ENCODE peak calls at places on chromosomes 4 and X, in five cellular contexts. M is heart left ventricle; N is IMR-90; I is CD8-positive, alpha-beta memory T cell; H is tibial artery. X is an unnamed sample.

GRCh38 chr4:20626326-20626725 is 73.9 kb upstream of the PACRGL start:
- DNase-seq in M (no peak), H (no peak), I (no peak), N (no peak), X (no peak)

GRCh38 chr4:76803522-76803921 is 94.4 kb downstream of the SOWAHB start:
- DNase-seq in M (no peak), I (no peak), N (peak; percentile 92), H (no peak), X (no peak)

GRCh38 chr4:79678472-79679202 is 270.6 kb upstream of the GK2 start:
- DNase-seq in H (no peak), N (peak; percentile 25), I (no peak), M (no peak), X (no peak)

GRCh38 chrX:13658602-13659001 is 5.7 kb downstream of the TCEANC start:
- DNase-seq in M (no peak), H (no peak), I (no peak), N (peak; percentile 73), X (no peak)

GRCh38 chr4:53601251-53601764 is 10.0 kb upstream of the LNX1 start:
- DNase-seq in M (no peak), N (no peak), I (no peak), H (no peak), X (no peak)

GRCh38 chr4:7067147-7067522 is 729 bp downstream of the GRPEL1 start:
- DNase-seq in H (peak; percentile 40), I (no peak), M (no peak), N (no peak), X (peak; percentile 70)

GRCh38 chrX:100980608-100981497 is 11.3 kb downstream of the ARL13A start:
- DNase-seq in M (peak; percentile 46), I (no peak), H (peak; percentile 44), N (peak; percentile 81), X (no peak)

GRCh38 chr4:157389751-157390150 is 169.2 kb downstream of the GRIA2 start:
- DNase-seq in M (no peak), I (no peak), H (no peak), N (no peak), X (no peak)

GRCh38 chr4:40550900-40551546 is 78.6 kb downstream of the RBM47 start:
- DNase-seq in N (peak; percentile 52), M (no peak), I (no peak), H (no peak), X (no peak)

GRCh38 chrX:136587532-136587931 is 55.5 kb downstream of the VGLL1 start:
- DNase-seq in N (no peak), M (no peak), I (no peak), H (no peak), X (no peak)

GRCh38 chr4:184503869-184504300 is 29.5 kb upstream of the IRF2 start:
- DNase-seq in I (no peak), N (peak; percentile 20), H (no peak), M (no peak), X (no peak)

GRCh38 chrX:44071847-44072545 is 98.8 kb upstream of the NDP start:
- DNase-seq in H (no peak), M (no peak), I (no peak), N (peak; percentile 55), X (no peak)

GRCh38 chrX:74187211-74187610 is 116.8 kb upstream of the ZCCHC13 start:
- DNase-seq in M (no peak), I (no peak), N (peak; percentile 50), H (no peak), X (no peak)

GRCh38 chrX:78168065-78168464 is 28.6 kb upstream of the TAF9B start:
- DNase-seq in M (no peak), N (no peak), H (no peak), I (no peak), X (no peak)

GRCh38 chr4:159145318-159146006 is 42.6 kb downstream of the RAPGEF2 start:
- DNase-seq in H (no peak), N (no peak), M (no peak), I (no peak), X (no peak)

GRCh38 chr4:156779046-156779445 is 192.6 kb downstream of the PDGFC start:
- DNase-seq in I (no peak), N (peak; percentile 59), H (no peak), M (no peak), X (no peak)

GRCh38 chr4:123233409-123233808 is 163.2 kb upstream of the SPRY1 start:
- DNase-seq in N (peak; percentile 3), I (no peak), H (no peak), M (no peak), X (no peak)

GRCh38 chr4:87574996-87575395 is 33.3 kb upstream of the DSPP start:
- DNase-seq in I (no peak), M (no peak), N (no peak), H (no peak), X (no peak)

GRCh38 chr4:151204925-151205524 is 71.9 kb upstream of the PRSS48 start:
- DNase-seq in M (no peak), I (no peak), H (no peak), N (no peak), X (no peak)

GRCh38 chr4:180828455-180829018 is 1414.7 kb upstream of the TENM3 start:
- DNase-seq in H (no peak), M (no peak), I (no peak), N (peak; percentile 83), X (no peak)

DNA sequence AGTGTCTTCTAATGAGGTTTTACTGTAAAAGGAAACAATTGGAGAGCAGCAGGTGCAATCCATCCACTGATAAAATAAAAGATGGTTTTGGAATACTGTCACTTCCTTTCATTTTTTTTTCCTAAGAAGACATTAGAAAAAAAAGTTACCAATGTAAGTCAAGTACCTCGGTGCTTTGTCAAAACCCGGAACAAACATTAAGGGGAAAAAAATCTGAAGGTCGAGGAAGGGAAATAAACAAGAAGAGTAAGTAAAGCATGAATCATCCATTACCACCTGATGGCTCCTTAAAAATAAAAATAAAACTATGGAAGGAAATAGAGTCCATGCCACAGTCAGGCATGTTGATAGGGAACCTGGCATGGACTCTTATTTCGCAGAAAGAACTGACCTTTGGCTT is 15.3 kb upstream of the XPNPEP2 start:
- DNase-seq in I (no peak), H (no peak), N (no peak), M (no peak), X (no peak)
- H3K4me1 ChIP-seq in I (peaks cover 12% of the 10 kb centered on the region), H (no peaks in the 10 kb centered on the region), N (no peaks in the 10 kb centered on the region), M (no peaks in the 10 kb centered on the region), X (no peaks in the 10 kb centered on the region)

GRCh38 chr4:651884-652642 is 22.0 kb downstream of the ATP5ME start:
- DNase-seq in I (no peak), M (peak; percentile 7), H (no peak), N (no peak), X (no peak)
- H3K9me3 ChIP-seq in I (no peaks in the 10 kb centered on the region), M (no peaks in the 10 kb centered on the region), H (no peaks in the 10 kb centered on the region), N (peaks cover 10% of the 10 kb centered on the region), X (no peaks in the 10 kb centered on the region)

GRCh38 chr4:15913631-15913970 is 24.9 kb downstream of the FGFBP1 start:
- DNase-seq in M (no peak), I (no peak), N (peak; percentile 97), H (no peak), X (no peak)

GRCh38 chr4:15912236-15912635 is 26.3 kb downstream of the FGFBP1 start:
- DNase-seq in N (no peak), M (no peak), I (no peak), H (no peak), X (no peak)

GRCh38 chr4:15912961-15913630 is 25.4 kb downstream of the FGFBP1 start:
- DNase-seq in I (no peak), N (peak; percentile 33), M (no peak), H (no peak), X (no peak)

GRCh38 chr4:15914291-15914690 is 24.2 kb downstream of the FGFBP1 start:
- DNase-seq in H (no peak), N (peak; percentile 54), M (no peak), I (no peak), X (no peak)

DNA sequence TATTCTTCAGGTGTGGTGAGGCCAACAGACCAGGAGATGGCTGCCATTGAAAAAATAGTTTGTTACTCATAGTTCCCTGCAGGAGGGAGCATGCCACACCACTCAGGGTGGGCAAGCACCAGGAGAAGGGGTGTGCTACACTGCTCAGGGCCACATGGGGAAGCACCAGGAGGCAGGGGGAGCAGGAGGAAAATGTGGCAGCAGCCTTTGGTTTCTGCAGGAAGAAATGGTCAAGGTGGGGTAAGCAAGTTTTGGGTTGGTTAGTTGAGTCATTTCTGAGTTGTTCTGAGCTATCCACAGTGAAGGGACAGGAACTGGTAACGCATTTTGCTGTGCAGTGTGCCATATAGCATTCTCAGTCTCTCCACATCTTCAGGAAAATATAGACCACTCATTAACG is 23.8 kb downstream of the FGFBP1 start:
- DNase-seq in M (no peak), H (no peak), I (no peak), N (no peak), X (no peak)
- H3K4me1 ChIP-seq in M (no peaks in the 10 kb centered on the region), H (no peaks in the 10 kb centered on the region), I (no peaks in the 10 kb centered on the region), N (peaks cover 7% of the 10 kb centered on the region), X (no peaks in the 10 kb centered on the region)

GRCh38 chr4:133996431-133997121 is 205.0 kb downstream of the PABPC4L start:
- DNase-seq in I (no peak), M (no peak), H (no peak), N (no peak), X (no peak)
- H3K9me3 ChIP-seq in I (no peaks in the 10 kb centered on the region), M (no peaks in the 10 kb centered on the region), H (no peaks in the 10 kb centered on the region), N (no peaks in the 10 kb centered on the region), X (no peaks in the 10 kb centered on the region)

DNA sequence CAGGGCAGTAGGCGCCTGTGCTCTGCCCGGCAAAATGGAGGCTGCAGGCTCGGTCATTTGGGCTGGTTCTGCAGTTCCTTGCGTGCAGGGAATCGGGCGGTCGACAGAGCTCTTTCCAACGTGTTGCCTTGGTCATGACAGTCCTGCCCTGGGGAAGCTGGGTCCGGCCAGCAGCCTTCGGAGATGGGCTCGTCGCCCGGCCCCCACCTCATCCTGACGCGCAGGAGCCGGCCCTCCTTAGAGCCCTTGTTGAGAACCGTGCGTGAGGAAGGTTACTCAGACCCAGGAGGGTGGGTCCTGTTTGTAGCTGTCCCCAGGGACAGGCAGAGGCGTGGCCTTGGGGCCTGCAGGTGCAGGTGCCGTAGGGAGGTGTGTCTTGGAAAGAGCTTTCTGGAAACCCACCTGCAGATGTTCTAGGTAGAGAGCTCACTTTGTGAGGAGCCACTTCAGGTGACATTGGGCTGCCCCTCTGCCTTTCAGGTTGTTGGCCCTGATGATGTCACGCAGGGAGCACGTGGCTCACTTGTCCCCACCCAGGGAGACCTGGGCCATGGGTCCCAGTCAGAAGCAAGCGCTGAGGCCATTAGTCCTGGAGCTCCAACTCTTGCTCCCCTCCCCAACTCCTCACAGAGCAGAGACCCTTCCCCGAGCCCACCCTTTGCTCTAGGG is 15.2 kb upstream of the HGFAC start:
- DNase-seq in H (no peak), N (no peak), M (no peak), I (no peak), X (no peak)
- H3K4me1 ChIP-seq in H (no peaks in the 10 kb centered on the region), N (no peaks in the 10 kb centered on the region), M (no peaks in the 10 kb centered on the region), I (no peaks in the 10 kb centered on the region), X (no peaks in the 10 kb centered on the region)

DNA sequence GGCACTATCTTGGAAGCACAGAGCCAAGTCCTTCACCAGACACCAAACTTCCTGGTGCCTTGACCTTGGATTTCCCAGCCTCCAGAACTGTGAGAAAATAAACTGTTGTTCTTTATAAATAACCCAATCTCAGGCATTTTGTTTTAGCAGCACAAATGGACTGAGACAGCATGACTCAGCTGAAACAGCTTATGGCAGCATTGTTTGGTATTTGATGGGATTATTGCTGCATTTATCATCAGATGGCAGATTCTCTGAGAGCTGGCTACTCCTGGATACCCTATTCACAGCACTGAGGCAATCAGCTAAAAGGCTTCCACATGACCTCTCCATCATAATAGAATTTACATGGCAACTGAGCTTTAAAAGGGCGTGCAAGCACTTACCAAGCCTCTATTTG is 623.1 kb upstream of the CPEB2 start:
- DNase-seq in N (no peak), M (no peak), I (no peak), H (no peak), X (no peak)
- H3K9me3 ChIP-seq in N (no peaks in the 10 kb centered on the region), M (no peaks in the 10 kb centered on the region), I (no peaks in the 10 kb centered on the region), H (no peaks in the 10 kb centered on the region), X (no peaks in the 10 kb centered on the region)

X was measured in right atrium auricular region.